ENCODE peak calls at places on chromosome 4, in five cellular contexts. O is thyroid gland, L is sigmoid colon, Q is H1, C is adrenal gland. P is an unnamed sample. For H3K4me1, the result is how much of the 10 kb centered on the place peaks cover.

GRCh38 chr4:105710678-105711077 is 2.1 kb downstream of the GSTCD start:
- DNase-seq in Q (no peak), C (no peak), L (no peak), O (no peak), P (no peak)

GRCh38 chr4:111806331-111806730 is 338.9 kb upstream of the FAM241A start:
- DNase-seq in O (no peak), Q (peak), L (no peak), C (no peak), P (no peak)

GRCh38 chr4:174199735-174200134 is 83.7 kb downstream of the FBXO8 start:
- DNase-seq in C (no peak), L (no peak), O (no peak), Q (no peak), P (no peak)

GRCh38 chr4:48575964-48576363 is 85.9 kb downstream of the ZAR1 start:
- DNase-seq in Q (no peak), L (no peak), O (no peak), C (no peak), P (no peak)

GRCh38 chr4:166981847-166982246 is 252.4 kb downstream of the SPOCK3 start:
- DNase-seq in C (no peak), O (no peak), L (no peak), Q (no peak), P (no peak)

GRCh38 chr4:142393127-142393526 is 453.0 kb downstream of the INPP4B start:
- DNase-seq in L (no peak), Q (no peak), O (no peak), C (no peak), P (no peak)

GRCh38 chr4:186669159-186669720 is 54.4 kb downstream of the FAT1 start:
- DNase-seq in Q (no peak), L (peak), O (no peak), C (no peak), P (no peak)

GRCh38 chr4:155526452-155527169 is 140.0 kb upstream of the GUCY1A1 start:
- DNase-seq in C (no peak), L (no peak), Q (no peak), O (no peak), P (no peak)

GRCh38 chr4:77697860-77698599 is 92.4 kb downstream of the CXCL13 start:
- DNase-seq in O (peak), C (no peak), L (no peak), Q (no peak), P (peak)

GRCh38 chr4:25367004-25367621 is 9.9 kb upstream of the ANAPC4 start:
- DNase-seq in L (no peak), C (no peak), O (no peak), Q (no peak), P (no peak)

GRCh38 chr4:67549123-67549522 is 3.8 kb upstream of the CENPC start:
- DNase-seq in L (no peak), O (no peak), Q (no peak), C (no peak), P (no peak)

GRCh38 chr4:28229092-28229491 is 1368.5 kb downstream of the STIM2 start:
- DNase-seq in C (no peak), Q (no peak), L (no peak), O (no peak), P (no peak)

GRCh38 chr4:189279188-189279587 is 661.5 kb upstream of the FRG1 start:
- DNase-seq in O (no peak), C (no peak), L (no peak), Q (no peak), P (no peak)

GRCh38 chr4:1246901-1247810 is 1.8 kb downstream of the CTBP1 start:
- DNase-seq in Q (no peak), O (no peak), C (no peak), L (peak), P (peak)

GRCh38 chr4:54929459-54929858 is 195.9 kb downstream of the KDR start:
- DNase-seq in C (no peak), L (no peak), Q (no peak), O (peak), P (no peak)

GRCh38 chr4:38162240-38162784 is 202.1 kb downstream of the PTTG2 start:
- DNase-seq in C (peak), O (peak), Q (no peak), L (no peak), P (no peak)

GRCh38 chr4:159105761-159106243 is 2.9 kb downstream of the RAPGEF2 start:
- DNase-seq in L (no peak), C (no peak), O (peak), Q (no peak), P (no peak)

GRCh38 chr4:1269209-1269608 is 20.3 kb upstream of the CTBP1 start:
- DNase-seq in Q (no peak), C (no peak), O (no peak), L (no peak), P (no peak)

GRCh38 chr4:53653484-53654053 is 62.3 kb upstream of the LNX1 start:
- DNase-seq in L (no peak), C (peak), O (peak), Q (no peak), P (no peak)

GRCh38 chr4:2649604-2650114 is 106.5 kb downstream of the TNIP2 start:
- DNase-seq in L (peak), O (no peak), Q (no peak), C (no peak), P (no peak)

GRCh38 chr4:38004887-38005286 is 44.7 kb downstream of the PTTG2 start:
- DNase-seq in Q (no peak), L (no peak), C (no peak), O (no peak), P (no peak)

GRCh38 chr4:136078971-136079370 is 1453.3 kb downstream of the PCDH18 start:
- DNase-seq in Q (no peak), O (no peak), C (no peak), L (no peak), P (no peak)

DNA sequence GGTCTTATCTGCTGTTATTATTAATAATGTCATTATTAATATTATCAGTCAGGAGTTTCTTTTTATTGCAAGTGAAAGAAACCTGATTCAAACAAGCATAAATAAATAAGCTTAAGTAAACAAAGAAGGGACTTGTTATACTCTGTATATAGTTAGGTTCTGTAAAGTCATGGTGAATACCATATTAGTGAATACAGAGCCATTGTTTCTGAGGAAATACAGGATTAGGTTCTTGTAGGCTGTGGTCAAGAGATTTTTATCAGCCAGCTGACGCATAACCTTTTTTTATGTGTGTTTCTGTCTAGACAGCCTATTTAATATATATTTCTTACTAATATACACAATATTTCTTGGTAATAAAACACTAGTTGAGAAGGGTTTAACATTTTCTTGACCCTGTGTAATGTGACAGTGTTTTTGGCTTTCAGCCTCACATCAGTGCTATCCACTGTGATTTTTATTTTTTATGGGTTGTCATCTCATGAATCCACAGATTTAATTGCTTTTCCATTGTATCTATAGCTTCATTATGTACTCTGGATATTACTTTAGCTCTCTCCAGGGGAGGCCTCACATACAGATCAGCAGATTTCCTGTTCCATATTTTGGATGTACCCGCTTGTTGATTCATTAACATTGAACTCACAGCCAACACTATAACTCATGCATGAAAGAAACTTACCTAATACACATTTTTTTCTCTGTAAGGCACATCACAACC is 8.0 kb downstream of the HERC3 start:
- DNase-seq in C (no peak), L (no peak), Q (no peak), O (no peak), P (no peak)
- H3K4me1 ChIP-seq in C (under half), L (under half), Q (under half), O (under half), P (under half)

GRCh38 chr4:163758032-163758431 is 263.5 kb downstream of the TMA16 start:
- DNase-seq in L (no peak), C (no peak), Q (no peak), O (no peak), P (no peak)

GRCh38 chr4:163755013-163755412 is 260.5 kb downstream of the TMA16 start:
- DNase-seq in C (no peak), Q (no peak), L (no peak), O (no peak), P (no peak)
- TF ChIP-seq POLR2A in C (no peak), Q (no peak), L (no peak), O (no peak), P (no peak)

GRCh38 chr4:99821918-99822503 is 5.4 kb downstream of the DAPP1 start:
- DNase-seq in L (no peak), Q (no peak), O (no peak), C (no peak), P (no peak)
- H3K4me1 ChIP-seq in L (under half), Q (under half), O (under half), C (under half), P (under half)

GRCh38 chr4:40193018-40193571 is 3.7 kb upstream of the RHOH start:
- DNase-seq in C (no peak), L (no peak), O (no peak), Q (no peak), P (no peak)
- TF ChIP-seq POLR2A in C (no peak), L (no peak), O (no peak), Q (no peak), P (no peak)

DNA sequence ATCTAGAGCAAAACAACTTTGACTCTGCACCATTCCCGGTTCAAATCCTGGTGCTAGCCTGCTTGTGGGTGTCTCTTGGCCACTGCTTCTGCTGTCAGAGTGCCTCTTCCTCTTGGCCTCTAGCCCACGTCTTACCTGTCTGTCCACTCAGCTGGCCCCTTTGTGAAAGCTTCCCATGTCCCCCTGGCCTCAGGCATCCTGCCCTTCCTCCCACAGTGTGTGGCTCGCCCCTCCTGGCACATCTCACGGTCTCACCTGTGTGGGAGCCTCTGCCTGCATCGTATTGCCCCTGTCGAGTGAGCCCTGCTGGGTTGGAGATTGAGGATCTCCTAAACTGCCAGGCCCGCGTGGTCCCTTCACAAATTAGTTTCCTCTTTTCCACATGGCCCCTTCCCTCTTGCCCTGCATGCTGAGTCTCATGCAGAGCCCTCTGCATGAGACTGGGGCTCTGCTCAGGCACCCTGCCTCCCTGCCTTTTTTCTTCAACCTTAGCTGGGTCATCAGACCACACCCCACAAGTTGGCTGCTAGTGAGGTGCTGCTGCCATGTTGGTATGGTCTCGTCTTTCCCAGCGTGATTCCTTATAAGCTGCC is 53.7 kb upstream of the TADA2B start:
- DNase-seq in L (no peak), C (no peak), Q (no peak), O (no peak), P (no peak)
- H3K4me1 ChIP-seq in L (under half), C (under half), Q (under half), O (half or more), P (half or more)

GRCh38 chr4:40055873-40056721 is 553 bp upstream of the N4BP2 start:
- DNase-seq in L (peak), C (peak), O (peak), Q (no peak), P (peak)
- TF ChIP-seq POLR2A in L (no peak), C (peak), O (peak), Q (peak), P (peak)

DNA sequence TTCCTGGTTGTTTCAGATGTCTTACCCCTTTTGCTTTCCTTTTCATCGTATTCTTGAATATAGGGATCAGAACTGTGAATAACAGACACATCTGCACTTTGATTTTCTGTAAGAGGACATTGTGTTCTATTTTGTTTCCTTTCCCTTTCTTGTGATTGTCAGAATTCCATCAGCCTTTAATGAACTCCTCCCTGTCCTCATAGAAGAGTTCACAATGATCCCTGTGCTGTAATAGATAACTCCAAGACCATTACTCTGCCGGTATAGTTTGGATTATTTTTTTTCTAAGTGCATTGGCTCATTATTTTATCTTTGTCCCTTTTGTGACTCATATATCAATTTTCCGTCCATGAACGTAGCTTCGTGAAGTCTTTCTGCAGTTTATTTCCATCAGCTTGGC is 59.7 kb upstream of the PRDM8 start:
- DNase-seq in C (no peak), O (no peak), L (no peak), Q (no peak), P (no peak)
- H3K4me1 ChIP-seq in C (under half), O (under half), L (under half), Q (under half), P (under half)

DNA sequence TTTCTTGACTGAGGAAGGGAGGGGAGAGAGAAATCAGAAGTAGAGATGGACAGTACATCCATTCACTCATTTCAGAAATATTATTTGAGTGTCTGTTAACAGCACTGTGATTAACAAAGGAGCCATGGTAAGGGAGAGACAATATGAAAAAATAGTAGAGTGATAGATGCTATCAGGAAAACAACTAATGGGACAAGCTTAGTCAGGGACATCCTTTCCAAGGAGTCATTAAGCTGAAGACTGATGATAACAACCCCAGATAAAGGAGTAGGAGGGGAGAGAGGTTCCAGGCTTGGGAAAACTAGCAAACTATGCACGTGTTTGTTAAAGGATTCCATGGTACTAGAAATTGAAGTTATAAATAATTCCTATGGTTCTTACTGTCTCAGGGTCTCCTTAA is 122.2 kb downstream of the CBR4 start:
- DNase-seq in O (no peak), L (no peak), C (no peak), Q (no peak), P (no peak)
- TF ChIP-seq POLR2A in O (no peak), L (no peak), C (no peak), Q (no peak), P (no peak)

DNA sequence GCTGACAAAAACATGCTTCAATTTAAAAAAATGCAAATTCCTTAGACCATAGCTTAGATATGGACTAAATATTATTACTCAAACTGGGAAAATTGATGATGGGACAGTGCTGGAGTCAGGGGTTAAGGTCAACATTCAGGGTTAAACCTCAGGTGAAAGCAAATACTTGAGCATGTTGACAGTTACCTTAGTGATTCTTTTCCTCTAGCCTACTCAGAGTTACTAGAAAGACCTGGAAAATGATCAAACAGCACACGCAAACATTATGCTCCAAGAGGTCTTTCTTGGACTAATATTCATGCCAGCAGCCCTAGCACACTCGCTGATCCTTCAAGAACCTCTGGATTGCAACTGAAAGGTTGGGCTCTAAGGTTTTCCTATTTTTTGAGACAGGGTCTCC is 10.8 kb downstream of the IGFBP7 start:
- DNase-seq in Q (no peak), L (no peak), O (no peak), C (no peak), P (no peak)
- H3K4me1 ChIP-seq in Q (under half), L (under half), O (under half), C (under half), P (under half)

GRCh38 chr4:141057582-141057981 is 75.7 kb downstream of the RNF150 start:
- DNase-seq in L (no peak), O (no peak), Q (no peak), C (no peak), P (no peak)
- TF ChIP-seq POLR2A in L (no peak), O (no peak), Q (no peak), C (no peak), P (no peak)

P was measured in gastrocnemius medialis.